ENCODE peak calls at places on chromosomes 6 and 20, in ten cellular contexts. C, T, N, H, R, W, D, M, P and Q are unnamed samples. For H3K9me3, the result is how much of the 10 kb centered on the place peaks cover.

GRCh38 chr6:142372348-142372747 is 70.5 kb downstream of the ADGRG6 start:
- DNase-seq in M (no peak), D (no peak), T (no peak), H (no peak), W (no peak), P (no peak), C (peak), N (no peak), R (no peak), Q (no peak)

GRCh38 chr6:127516676-127517273 is 2.4 kb downstream of the MTCL3 start:
- DNase-seq in C (peak), N (no peak), H (peak), M (no peak), D (no peak), P (no peak), T (peak), W (peak), R (no peak), Q (no peak)

GRCh38 chr6:72857791-72858190 is 235.9 kb downstream of the KCNQ5 start:
- DNase-seq in D (no peak), H (no peak), N (no peak), W (no peak), P (no peak), R (no peak), C (peak), T (peak), M (no peak), Q (no peak)

GRCh38 chr20:44028868-44029847 is 114.5 kb downstream of the TOX2 start:
- DNase-seq in R (no peak), C (no peak), P (peak), N (no peak), D (no peak), H (no peak), M (no peak), W (no peak), T (no peak), Q (no peak)

GRCh38 chr6:108948252-108948651 is 100.0 kb downstream of the ARMC2 start:
- DNase-seq in D (peak), C (no peak), P (peak), M (no peak), R (no peak), H (no peak), T (peak), W (no peak), N (no peak), Q (no peak)

GRCh38 chr6:125142614-125143013 is 11.0 kb upstream of the TPD52L1 start:
- DNase-seq in R (no peak), W (no peak), T (peak), D (no peak), M (no peak), H (no peak), C (peak), N (no peak), P (no peak), Q (no peak)

GRCh38 chr6:44439270-44440045 is 52.0 kb downstream of the CDC5L start:
- DNase-seq in W (no peak), H (no peak), P (no peak), D (no peak), M (no peak), N (no peak), R (no peak), C (peak), T (peak), Q (peak)

GRCh38 chr20:39960522-39961420 is 728.3 kb downstream of the MAFB start:
- DNase-seq in T (no peak), R (peak), W (no peak), P (no peak), N (peak), D (no peak), C (no peak), H (no peak), M (peak), Q (no peak)

GRCh38 chr6:99225172-99225571 is 124.3 kb downstream of the FAXC start:
- DNase-seq in R (no peak), C (no peak), T (no peak), N (no peak), P (no peak), D (no peak), W (no peak), H (no peak), M (no peak), Q (no peak)

GRCh38 chr6:43768983-43769525 is 957 bp upstream of the VEGFA start:
- DNase-seq in H (no peak), N (peak), D (peak), T (peak), W (no peak), C (peak), M (peak), P (peak), R (peak), Q (peak)

GRCh38 chr6:15250440-15251168 is 4.7 kb downstream of the JARID2 start:
- DNase-seq in P (peak), D (no peak), H (no peak), C (no peak), W (no peak), R (no peak), T (no peak), M (no peak), N (no peak), Q (no peak)

GRCh38 chr6:31568537-31568961 is 3.5 kb upstream of the LTA start:
- DNase-seq in C (no peak), P (peak), H (no peak), T (no peak), N (no peak), D (no peak), W (no peak), M (no peak), R (no peak), Q (no peak)

GRCh38 chr20:63767886-63768285 is 28.3 kb downstream of the SLC2A4RG start:
- DNase-seq in W (no peak), D (no peak), T (no peak), H (no peak), C (no peak), R (no peak), P (no peak), M (no peak), N (no peak), Q (no peak)

GRCh38 chr6:29926081-29926794 is 16.1 kb upstream of the HLA-A start:
- DNase-seq in P (no peak), T (peak), R (peak), N (no peak), W (no peak), H (no peak), M (peak), C (peak), D (peak), Q (no peak)

GRCh38 chr6:155171109-155171746 is 92.6 kb upstream of the CLDN20 start:
- DNase-seq in C (peak), D (peak), M (peak), W (peak), R (peak), H (no peak), N (no peak), P (no peak), T (peak), Q (no peak)

GRCh38 chr6:99588618-99589289 is 17.9 kb upstream of the PRDM13 start:
- DNase-seq in H (peak), P (peak), W (no peak), C (peak), D (peak), M (peak), N (peak), T (peak), R (peak), Q (peak)

GRCh38 chr6:143556529-143556928 is 45.0 kb upstream of the FUCA2 start:
- DNase-seq in R (no peak), H (no peak), T (peak), M (no peak), N (no peak), W (no peak), P (no peak), D (no peak), C (peak), Q (peak)

GRCh38 chr6:89254569-89254968 is 37.4 kb upstream of the GABRR1 start:
- DNase-seq in R (no peak), T (peak), D (no peak), C (no peak), M (no peak), W (no peak), H (no peak), N (no peak), P (no peak), Q (no peak)

GRCh38 chr6:108116781-108117426 is 42.4 kb upstream of the OSTM1 start:
- DNase-seq in C (no peak), P (no peak), T (no peak), D (no peak), W (no peak), H (no peak), N (no peak), M (no peak), R (no peak), Q (no peak)

GRCh38 chr6:21026576-21027273 is 492.5 kb downstream of the CDKAL1 start:
- DNase-seq in R (no peak), C (peak), M (no peak), H (no peak), D (no peak), N (no peak), T (peak), W (no peak), P (no peak), Q (no peak)

GRCh38 chr6:39357998-39358686 is 35.6 kb upstream of the KCNK16 start:
- DNase-seq in R (peak), D (no peak), H (no peak), M (no peak), W (no peak), T (peak), P (peak), C (peak), N (no peak), Q (peak)

GRCh38 chr6:56406276-56407269 is 159.2 kb upstream of the COL21A1 start:
- DNase-seq in H (no peak), T (no peak), D (no peak), C (no peak), R (no peak), P (no peak), N (no peak), W (no peak), M (no peak), Q (no peak)

GRCh38 chr20:10634190-10634589 is 39.6 kb downstream of the JAG1 start:
- DNase-seq in D (no peak), T (no peak), C (no peak), N (no peak), W (no peak), P (no peak), R (no peak), M (no peak), H (no peak), Q (no peak)

GRCh38 chr6:102662851-102663250 is 1269.3 kb downstream of the GRIK2 start:
- DNase-seq in T (peak), M (no peak), N (no peak), R (no peak), C (no peak), W (no peak), P (no peak), D (no peak), H (no peak), Q (no peak)

GRCh38 chr6:917939-918338 is 225.0 kb upstream of the EXOC2 start:
- DNase-seq in W (no peak), C (no peak), T (no peak), D (no peak), H (no peak), P (no peak), M (no peak), N (no peak), R (no peak), Q (no peak)

GRCh38 chr6:917296-917695 is 224.4 kb upstream of the EXOC2 start:
- DNase-seq in W (no peak), T (no peak), D (no peak), R (no peak), C (no peak), N (no peak), H (no peak), M (no peak), P (no peak), Q (no peak)

GRCh38 chr6:920512-920911 is 227.6 kb upstream of the EXOC2 start:
- DNase-seq in W (no peak), N (no peak), M (no peak), H (no peak), R (no peak), C (no peak), P (no peak), D (no peak), T (no peak), Q (no peak)

GRCh38 chr6:921400-921799 is 228.5 kb upstream of the EXOC2 start:
- DNase-seq in D (no peak), H (no peak), W (no peak), P (no peak), T (no peak), N (no peak), R (no peak), C (no peak), M (no peak), Q (no peak)

DNA sequence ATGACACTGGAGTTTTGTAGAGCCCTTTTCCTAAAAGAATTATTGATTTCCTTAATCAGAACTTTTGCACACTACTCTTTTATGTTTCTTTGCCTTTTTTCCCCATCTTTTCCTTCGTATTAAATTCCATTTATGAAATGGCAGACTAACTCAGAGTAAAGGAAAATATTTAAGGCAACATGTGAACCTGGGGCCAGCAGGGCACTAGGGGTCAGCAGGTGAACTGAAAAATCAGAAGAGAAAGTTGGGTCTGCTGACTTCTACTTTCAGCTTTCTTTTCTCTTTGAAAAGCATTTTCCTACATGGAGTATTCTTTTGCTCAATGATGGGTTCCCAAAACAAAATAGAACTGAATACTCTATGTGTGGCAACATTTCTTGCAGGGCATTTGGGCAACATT is 226.6 kb upstream of the EXOC2 start:
- DNase-seq in T (no peak), N (no peak), W (no peak), R (no peak), D (no peak), M (no peak), P (no peak), C (no peak), H (no peak), Q (no peak)
- H3K9me3 ChIP-seq in T (under half), N (under half), W (under half), R (under half), D (under half), M (under half), P (under half), C (under half), H (under half), Q (under half)

GRCh38 chr6:137155830-137156229 is 17.6 kb downstream of the IL22RA2 start:
- DNase-seq in W (no peak), R (no peak), N (no peak), H (no peak), P (no peak), C (no peak), T (peak), M (no peak), D (no peak), Q (no peak)
- H3K9me3 ChIP-seq in W (under half), R (under half), N (under half), H (under half), P (under half), C (under half), T (under half), M (under half), D (under half), Q (under half)

DNA sequence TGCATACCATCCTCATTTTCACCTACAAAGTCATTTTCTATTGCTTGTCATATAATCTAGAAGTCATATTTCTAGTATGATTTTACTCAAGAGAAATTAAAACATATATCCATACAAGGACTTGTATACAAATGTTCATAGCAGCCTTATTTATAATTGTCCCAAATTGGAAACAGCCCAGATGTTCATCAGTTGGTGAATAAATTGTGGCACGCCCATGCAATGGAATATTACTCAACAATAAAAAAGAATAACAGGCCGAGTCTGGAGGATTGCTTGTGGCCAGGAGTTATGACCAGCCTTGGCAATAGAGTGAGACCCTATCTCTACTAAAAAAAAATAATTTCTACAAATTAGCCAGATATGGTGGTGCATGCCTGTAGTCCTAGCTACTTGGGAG is 28.8 kb downstream of the C6orf163 start:
- DNase-seq in P (no peak), M (no peak), N (no peak), R (no peak), D (no peak), T (no peak), C (no peak), W (no peak), H (no peak), Q (no peak)
- H3K9me3 ChIP-seq in P (under half), M (under half), N (under half), R (under half), D (under half), T (under half), C (under half), W (under half), H (under half), Q (under half)

DNA sequence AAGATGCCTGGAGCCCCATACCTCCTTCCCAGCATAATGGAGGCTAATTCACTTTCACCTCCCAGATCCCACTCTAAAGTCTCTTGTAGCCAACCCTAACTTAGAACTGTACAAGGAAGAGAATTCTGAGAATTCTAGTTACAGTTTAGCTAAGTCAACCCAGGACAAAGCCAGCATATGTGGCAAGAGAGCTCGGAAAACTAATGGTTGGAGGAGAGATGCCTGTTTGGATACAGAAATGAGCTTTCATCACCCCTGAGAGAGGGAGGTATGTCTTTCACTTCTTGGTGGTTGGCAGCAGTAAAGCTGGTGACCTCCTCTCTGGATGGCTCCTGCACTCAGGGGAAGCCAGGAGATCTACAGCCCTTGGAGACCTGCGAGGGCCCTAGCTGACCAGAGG is 252.6 kb upstream of the SUPT3H start:
- DNase-seq in W (no peak), H (no peak), R (no peak), C (no peak), N (no peak), M (no peak), P (no peak), D (no peak), T (peak), Q (no peak)
- H3K9me3 ChIP-seq in W (under half), H (under half), R (under half), C (under half), N (under half), M (under half), P (under half), D (under half), T (under half), Q (under half)

GRCh38 chr20:31237763-31238162 is 19.7 kb upstream of the DEFB115 start:
- DNase-seq in R (no peak), W (no peak), H (no peak), C (no peak), P (no peak), T (no peak), N (no peak), M (no peak), D (no peak), Q (no peak)

GRCh38 chr20:31239139-31239538 is 18.3 kb upstream of the DEFB115 start:
- DNase-seq in P (no peak), N (no peak), H (no peak), D (no peak), W (no peak), R (no peak), M (no peak), C (no peak), T (no peak), Q (no peak)

DNA sequence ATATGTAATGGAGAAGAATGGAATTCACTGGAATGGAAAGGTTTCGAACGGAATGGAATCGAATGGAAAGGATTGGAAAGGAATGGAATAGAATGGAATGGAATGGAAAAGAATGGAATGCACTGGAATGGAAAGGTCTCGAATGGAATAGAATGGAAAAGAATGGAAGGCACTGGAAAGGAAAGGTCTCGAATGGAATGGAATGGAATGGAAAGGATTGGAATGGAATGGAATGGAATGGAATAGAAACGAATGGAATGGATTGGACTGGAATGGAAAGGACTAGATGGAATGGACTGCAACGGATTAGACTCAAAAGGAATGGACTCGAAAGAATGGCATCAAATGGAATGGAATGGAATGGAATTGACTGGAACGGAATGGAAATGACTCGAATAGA is 20.5 kb upstream of the DEFB115 start:
- DNase-seq in D (no peak), M (no peak), R (no peak), P (no peak), H (no peak), C (no peak), T (no peak), N (no peak), W (no peak), Q (no peak)
- H3K9me3 ChIP-seq in D (under half), M (half or more), R (under half), P (half or more), H (under half), C (under half), T (under half), N (half or more), W (under half), Q (half or more)

GRCh38 chr20:36865076-36865860 is 10.7 kb upstream of the TLDC2 start:
- DNase-seq in M (no peak), W (no peak), P (no peak), H (no peak), C (no peak), R (no peak), T (no peak), D (no peak), N (no peak), Q (no peak)

GRCh38 chr20:36866164-36866563 is 9.8 kb upstream of the TLDC2 start:
- DNase-seq in H (no peak), T (no peak), M (no peak), W (no peak), N (no peak), D (no peak), R (no peak), P (no peak), C (no peak), Q (no peak)

GRCh38 chr20:36862857-36863668 is 12.9 kb upstream of the TLDC2 start:
- DNase-seq in M (no peak), R (no peak), D (no peak), T (peak), H (no peak), W (no peak), P (peak), C (no peak), N (no peak), Q (no peak)

GRCh38 chr20:36866681-36867485 is 9.1 kb upstream of the TLDC2 start:
- DNase-seq in H (no peak), R (no peak), C (peak), D (no peak), P (no peak), T (peak), M (no peak), W (no peak), N (no peak), Q (no peak)

GRCh38 chr20:36865861-36866149 is 10.1 kb upstream of the TLDC2 start:
- DNase-seq in C (no peak), H (no peak), P (no peak), W (no peak), M (no peak), D (no peak), T (no peak), R (no peak), N (no peak), Q (no peak)
- H3K9me3 ChIP-seq in C (under half), H (under half), P (under half), W (under half), M (under half), D (under half), T (under half), R (under half), N (under half), Q (under half)

GRCh38 chr6:168232528-168232927 is 87.0 kb downstream of the DACT2 start:
- DNase-seq in W (no peak), P (no peak), C (no peak), H (no peak), R (no peak), M (no peak), D (no peak), T (no peak), N (no peak), Q (no peak)

GRCh38 chr6:168229368-168229752 is 90.2 kb downstream of the DACT2 start:
- DNase-seq in H (no peak), R (no peak), C (no peak), W (no peak), T (no peak), D (no peak), M (no peak), N (no peak), P (no peak), Q (no peak)

GRCh38 chr6:168232989-168233874 is 86.3 kb downstream of the DACT2 start:
- DNase-seq in N (no peak), R (no peak), T (no peak), D (no peak), C (no peak), H (no peak), W (no peak), M (no peak), P (no peak), Q (no peak)

GRCh38 chr6:168232046-168232445 is 87.5 kb downstream of the DACT2 start:
- DNase-seq in R (no peak), T (no peak), P (no peak), H (no peak), W (no peak), D (no peak), M (no peak), N (no peak), C (no peak), Q (no peak)

GRCh38 chr6:168231393-168231957 is 88.1 kb downstream of the DACT2 start:
- DNase-seq in M (no peak), N (no peak), T (no peak), C (no peak), P (no peak), W (no peak), H (no peak), D (no peak), R (no peak), Q (no peak)
- H3K9me3 ChIP-seq in M (under half), N (under half), T (under half), C (under half), P (under half), W (under half), H (under half), D (under half), R (under half), Q (under half)